ENCODE peak calls at places on chromosome 14, in nine cellular contexts. E is neural progenitor cell, F is HCT116, Q is PC-3, I is SK-N-SH, X is hepatocyte, N is OCI-LY7, M is GM23338, S is GM23248. W is an unnamed sample.

GRCh38 chr14:32588448-32589320 is 259.6 kb downstream of the AKAP6 start:
- DNase-seq in E (peak), F (peak), Q (peak), I (peak), X (peak), N (peak), M (peak), S (peak), W (peak)

GRCh38 chr14:28754209-28754985 is 12.2 kb upstream of the FOXG1 start:
- DNase-seq in E (peak), F (no peak), Q (peak), I (peak), X (peak), N (peak), M (peak), S (peak), W (peak)

GRCh38 chr14:34461334-34462131 is 507 bp downstream of the SPTSSA start:
- DNase-seq in E (peak), F (peak), Q (peak), I (no peak), X (peak), N (peak), M (peak), S (peak), W (no peak)

GRCh38 chr14:49019467-49020100 is 566.6 kb downstream of the RPS29 start:
- DNase-seq in E (no peak), F (no peak), Q (no peak), I (no peak), X (no peak), N (peak), M (no peak), S (no peak), W (no peak)

GRCh38 chr14:59360923-59361794 is 104.0 kb downstream of the GPR135 start:
- DNase-seq in E (no peak), F (peak), Q (peak), I (peak), X (peak), N (peak), M (no peak), S (peak), W (no peak)

GRCh38 chr14:23182372-23183014 is 967 bp downstream of the SLC7A8 start:
- DNase-seq in E (peak), F (peak), Q (peak), I (no peak), X (peak), N (peak), M (peak), S (peak), W (peak)

GRCh38 chr14:28242895-28243294 is 523.7 kb upstream of the FOXG1 start:
- DNase-seq in E (no peak), F (no peak), Q (no peak), I (no peak), X (no peak), N (no peak), M (no peak), S (no peak), W (no peak)

GRCh38 chr14:70000601-70001000 is 121.4 kb downstream of the SMOC1 start:
- DNase-seq in E (no peak), F (no peak), Q (no peak), I (no peak), X (no peak), N (no peak), M (no peak), S (peak), W (no peak)

GRCh38 chr14:50475460-50475859 is 56.9 kb downstream of the MAP4K5 start:
- DNase-seq in E (no peak), F (no peak), Q (peak), I (no peak), X (peak), N (no peak), M (no peak), S (peak), W (no peak)

GRCh38 chr14:91387135-91387849 is 30.3 kb downstream of the CCDC88C start:
- DNase-seq in E (no peak), F (no peak), Q (no peak), I (no peak), X (no peak), N (no peak), M (no peak), S (no peak), W (no peak)

GRCh38 chr14:63545431-63545830 is 2.3 kb upstream of the PPP2R5E start:
- DNase-seq in E (no peak), F (no peak), Q (no peak), I (no peak), X (no peak), N (no peak), M (no peak), S (no peak), W (no peak)

GRCh38 chr14:38210587-38211257 is 3.0 kb downstream of the SSTR1 start:
- DNase-seq in E (peak), F (no peak), Q (no peak), I (no peak), X (peak), N (no peak), M (peak), S (peak), W (no peak)

GRCh38 chr14:97456958-97457357 is 659.8 kb downstream of the VRK1 start:
- DNase-seq in E (no peak), F (no peak), Q (peak), I (no peak), X (peak), N (no peak), M (no peak), S (no peak), W (no peak)

GRCh38 chr14:100386846-100387245 is 63.7 kb downstream of the SLC25A47 start:
- DNase-seq in E (no peak), F (no peak), Q (no peak), I (no peak), X (no peak), N (no peak), M (no peak), S (no peak), W (no peak)

GRCh38 chr14:105367116-105368031 is 31.0 kb upstream of the TEX22 start:
- DNase-seq in E (no peak), F (no peak), Q (no peak), I (no peak), X (no peak), N (no peak), M (no peak), S (no peak), W (no peak)

GRCh38 chr14:92759679-92760523 is 11.5 kb upstream of the LGMN start:
- DNase-seq in E (no peak), F (no peak), Q (no peak), I (no peak), X (no peak), N (peak), M (no peak), S (no peak), W (peak)

GRCh38 chr14:98174031-98174430 is 1098.0 kb downstream of the BCL11B start:
- DNase-seq in E (no peak), F (no peak), Q (no peak), I (no peak), X (no peak), N (no peak), M (no peak), S (no peak), W (peak)

GRCh38 chr14:21233457-21234076 is 35.7 kb downstream of the HNRNPC start:
- DNase-seq in E (peak), F (no peak), Q (no peak), I (no peak), X (no peak), N (peak), M (peak), S (peak), W (no peak)
- TF ChIP-seq EZH2phosphoT487 in E (no peak), F (no peak), Q (no peak), I (no peak), X (no peak), N (no peak), M (no peak), S (no peak), W (no peak)

GRCh38 chr14:67397536-67397935 is 14.4 kb downstream of the PLEK2 start:
- DNase-seq in E (no peak), F (no peak), Q (no peak), I (no peak), X (no peak), N (no peak), M (no peak), S (no peak), W (no peak)
- H3K4me3 ChIP-seq in E (no peak), F (no peak), Q (no peak), I (no peak), X (no peak), N (no peak), M (no peak), S (no peak), W (no peak)

DNA sequence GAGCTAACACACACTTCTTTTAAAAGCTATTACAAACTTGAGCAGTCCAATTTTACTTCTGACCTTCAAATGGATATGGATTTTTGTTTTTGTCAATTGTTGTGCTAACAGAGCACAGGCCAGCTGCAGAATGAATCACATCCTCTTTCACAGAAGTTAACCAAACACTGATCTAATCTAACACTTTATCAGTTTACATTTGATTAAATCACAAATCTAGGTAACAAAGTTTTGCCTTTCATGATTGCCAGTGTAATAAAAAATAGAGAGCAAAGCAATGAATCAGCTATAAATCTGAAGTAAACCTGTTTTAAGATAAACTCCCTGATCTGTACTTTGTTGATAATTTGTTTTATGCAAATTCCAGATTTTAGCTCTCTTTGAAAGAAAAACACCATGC is 273.1 kb upstream of the RGS6 start:
- DNase-seq in E (no peak), F (no peak), Q (peak), I (no peak), X (no peak), N (peak), M (no peak), S (peak), W (no peak)
- H3K27ac ChIP-seq in E (no peak), F (no peak), Q (peak), I (peak), X (no peak), N (no peak), M (no peak), S (peak), W (no peak)

GRCh38 chr14:20606190-20606901 is 15.2 kb upstream of the RNASE12 start:
- DNase-seq in E (peak), F (no peak), Q (peak), I (peak), X (peak), N (no peak), M (peak), S (peak), W (no peak)
- TF ChIP-seq EZH2phosphoT487 in E (no peak), F (no peak), Q (no peak), I (no peak), X (no peak), N (no peak), M (no peak), S (no peak), W (no peak)

DNA sequence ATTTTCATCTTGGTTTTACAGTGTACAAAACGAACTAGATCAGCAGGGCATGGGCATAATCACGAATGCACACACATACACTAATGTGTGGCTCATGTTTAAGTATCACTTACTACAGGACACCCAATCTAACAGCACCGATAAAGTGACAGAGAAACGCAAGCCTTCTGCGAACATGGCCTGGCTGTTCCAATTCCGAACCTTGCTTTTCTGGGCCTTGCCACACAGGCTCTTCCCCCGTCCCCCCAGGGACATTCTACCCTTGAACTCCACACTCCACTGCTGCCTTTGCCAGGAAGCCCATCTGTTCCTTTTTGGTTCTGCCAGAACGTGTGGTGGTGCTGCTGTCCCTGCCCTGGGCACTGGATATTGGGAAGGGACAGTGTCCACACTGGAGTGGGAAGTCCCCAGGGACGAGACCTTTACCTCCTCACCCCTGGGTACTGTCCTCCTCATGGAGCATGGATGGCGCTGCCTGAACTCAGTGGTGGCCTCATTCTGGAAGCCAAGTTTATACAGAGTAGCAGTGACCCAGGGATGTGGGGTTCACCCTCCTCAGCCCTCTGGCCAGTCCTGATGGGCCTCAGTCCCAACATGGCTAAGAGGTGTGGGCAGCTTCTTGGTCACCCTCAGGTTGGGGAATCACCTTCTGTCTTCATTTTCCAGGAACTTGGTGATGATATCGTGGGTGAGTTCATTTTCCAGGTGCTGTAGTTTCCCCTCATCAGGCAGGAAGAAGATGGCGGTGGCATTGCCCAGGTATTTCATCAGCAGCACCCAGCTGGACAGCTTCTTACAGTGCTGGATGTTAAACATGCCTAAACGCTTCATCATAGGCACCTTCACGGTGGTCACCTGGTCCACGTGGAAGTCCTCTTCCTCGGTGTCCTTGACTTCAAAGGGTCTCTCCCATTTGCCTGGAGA is 7.9 kb downstream of the SERPINA1 start:
- DNase-seq in E (no peak), F (no peak), Q (no peak), I (no peak), X (no peak), N (no peak), M (no peak), S (no peak), W (no peak)
- H3K4me3 ChIP-seq in E (no peak), F (no peak), Q (no peak), I (no peak), X (no peak), N (no peak), M (no peak), S (no peak), W (no peak)

GRCh38 chr14:68890173-68890931 is 88.8 kb downstream of the ACTN1 start:
- DNase-seq in E (no peak), F (no peak), Q (no peak), I (no peak), X (no peak), N (no peak), M (no peak), S (no peak), W (no peak)

GRCh38 chr14:68885226-68886108 is 92.6 kb upstream of the ZFP36L1 start:
- DNase-seq in E (no peak), F (no peak), Q (no peak), I (no peak), X (no peak), N (no peak), M (no peak), S (no peak), W (no peak)

GRCh38 chr14:68886109-68886434 is 93.0 kb downstream of the ACTN1 start:
- DNase-seq in E (no peak), F (no peak), Q (no peak), I (no peak), X (no peak), N (no peak), M (peak), S (no peak), W (no peak)

GRCh38 chr14:68888883-68889282 is 90.2 kb downstream of the ACTN1 start:
- DNase-seq in E (no peak), F (no peak), Q (no peak), I (no peak), X (no peak), N (no peak), M (no peak), S (no peak), W (no peak)

GRCh38 chr14:68888025-68888850 is 90.9 kb downstream of the ACTN1 start:
- DNase-seq in E (no peak), F (no peak), Q (no peak), I (no peak), X (no peak), N (no peak), M (no peak), S (no peak), W (no peak)
- H3K27ac ChIP-seq in E (no peak), F (no peak), Q (no peak), I (no peak), X (no peak), N (no peak), M (no peak), S (peak), W (no peak)

GRCh38 chr14:47040490-47040889 is 388.9 kb upstream of the RPL10L start:
- DNase-seq in E (peak), F (peak), Q (peak), I (no peak), X (peak), N (no peak), M (peak), S (no peak), W (peak)
- TF ChIP-seq EZH2phosphoT487 in E (no peak), F (no peak), Q (no peak), I (no peak), X (no peak), N (no peak), M (no peak), S (no peak), W (no peak)

DNA sequence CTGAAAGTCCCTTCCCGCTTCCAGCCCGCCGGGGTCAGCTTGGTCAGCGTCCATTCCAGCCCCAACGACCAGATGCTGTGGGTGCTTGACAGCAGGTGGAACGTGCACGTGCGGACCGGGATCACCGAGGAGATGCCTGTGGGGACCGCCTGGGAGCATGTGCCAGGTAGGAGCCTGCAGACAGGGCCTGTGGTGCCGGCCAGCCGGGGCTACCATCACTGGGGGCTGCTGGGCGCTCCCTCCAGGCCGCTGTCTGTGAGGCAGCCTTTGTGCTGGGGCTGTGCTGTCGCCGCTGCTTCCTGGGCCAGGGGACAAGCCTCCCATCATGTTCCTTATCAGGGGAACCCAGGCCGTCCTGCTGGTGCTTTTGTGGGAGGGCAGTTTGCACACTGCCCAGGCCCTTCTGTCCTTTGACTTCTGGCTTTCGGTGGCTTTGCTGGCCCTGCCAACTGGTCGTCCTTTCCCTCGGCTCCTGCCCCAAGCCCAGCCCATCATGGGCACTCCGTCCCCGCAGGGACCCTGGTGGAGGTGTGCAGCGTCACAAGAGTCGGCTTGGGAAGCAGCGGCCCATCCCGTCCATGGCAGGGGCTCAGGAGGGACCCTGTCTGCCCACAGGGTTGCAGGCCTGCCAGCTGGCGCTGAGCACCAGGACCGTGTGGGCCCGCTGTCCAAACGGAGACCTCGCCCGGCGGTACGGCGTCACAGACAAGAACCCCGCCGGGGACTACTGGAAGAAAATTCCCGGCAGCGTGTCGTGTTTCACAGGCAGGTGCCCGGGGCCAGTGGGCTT is 12.4 kb downstream of the ANKRD9 start:
- DNase-seq in E (no peak), F (no peak), Q (no peak), I (no peak), X (peak), N (no peak), M (no peak), S (no peak), W (no peak)
- H3K4me3 ChIP-seq in E (no peak), F (no peak), Q (no peak), I (no peak), X (no peak), N (no peak), M (no peak), S (no peak), W (no peak)

W was measured in MM.1S.